ENCODE peak calls at places on chromosomes 16 and 17, in seven cellular contexts. N is SK-N-SH, W is GM12878, Q is K562, E is GM12892, F is HepG2, D is H1. B is an unnamed sample.

GRCh38 chr16:2597560-2597902 is 59.7 kb downstream of the PDPK1 start:
- DNase-seq in N (no peak), W (no peak), Q (no peak), E (no peak), F (no peak), D (no peak), B (no peak)

GRCh38 chr17:21291862-21292261 is 7.4 kb downstream of the MAP2K3 start:
- DNase-seq in N (no peak), W (no peak), Q (no peak), E (no peak), F (no peak), D (no peak), B (no peak)

GRCh38 chr17:16938031-16938430 is 33.9 kb downstream of the TNFRSF13B start:
- DNase-seq in N (no peak), W (no peak), Q (no peak), E (no peak), F (no peak), D (no peak), B (no peak)

GRCh38 chr17:29292071-29292991 is 1.6 kb downstream of the NUFIP2 start:
- DNase-seq in N (peak), W (no peak), Q (peak), E (peak), F (no peak), D (no peak), B (peak)

GRCh38 chr16:73142069-73142880 is 94.3 kb upstream of the ZFHX3 start:
- DNase-seq in N (no peak), W (no peak), Q (no peak), E (no peak), F (no peak), D (no peak), B (no peak)

GRCh38 chr17:6437956-6438355 is 3.0 kb upstream of the AIPL1 start:
- DNase-seq in N (no peak), W (no peak), Q (no peak), E (no peak), F (no peak), D (no peak), B (no peak)

GRCh38 chr17:16922386-16923096 is 49.4 kb downstream of the TNFRSF13B start:
- DNase-seq in N (no peak), W (no peak), Q (peak), E (no peak), F (no peak), D (no peak), B (no peak)

GRCh38 chr17:29384901-29385300 is 5.3 kb upstream of the TAOK1 start:
- DNase-seq in N (no peak), W (no peak), Q (no peak), E (no peak), F (no peak), D (no peak), B (no peak)

GRCh38 chr17:59666235-59666634 is 41.0 kb downstream of the PTRH2 start:
- DNase-seq in N (no peak), W (no peak), Q (no peak), E (no peak), F (no peak), D (no peak), B (no peak)

GRCh38 chr16:82761858-82762257 is 135.1 kb downstream of the CDH13 start:
- DNase-seq in N (no peak), W (no peak), Q (no peak), E (no peak), F (no peak), D (no peak), B (no peak)

GRCh38 chr17:81166033-81166472 is at the start of gene AATK:
- DNase-seq in N (peak), W (no peak), Q (no peak), E (no peak), F (no peak), D (no peak), B (no peak)

GRCh38 chr16:79868841-79869240 is 268.3 kb upstream of the MAF start:
- DNase-seq in N (no peak), W (no peak), Q (no peak), E (no peak), F (no peak), D (no peak), B (no peak)

GRCh38 chr16:68526143-68526781 is 12.8 kb upstream of the ZFP90 start:
- DNase-seq in N (no peak), W (no peak), Q (no peak), E (no peak), F (peak), D (no peak), B (no peak)

GRCh38 chr17:78211032-78211431 is 3.0 kb upstream of the BIRC5 start:
- DNase-seq in N (no peak), W (no peak), Q (no peak), E (no peak), F (no peak), D (no peak), B (no peak)

GRCh38 chr16:21208429-21208828 is 2.9 kb downstream of the ZP2 start:
- DNase-seq in N (no peak), W (no peak), Q (no peak), E (no peak), F (no peak), D (no peak), B (no peak)

GRCh38 chr16:86067516-86067915 is 168.6 kb downstream of the IRF8 start:
- DNase-seq in N (no peak), W (no peak), Q (no peak), E (no peak), F (no peak), D (no peak), B (no peak)

GRCh38 chr17:15918261-15918660 is 26.7 kb upstream of the ADORA2B start:
- DNase-seq in N (no peak), W (no peak), Q (no peak), E (no peak), F (no peak), D (no peak), B (no peak)

GRCh38 chr17:61485067-61485775 is 33.0 kb downstream of the TBX4 start:
- DNase-seq in N (no peak), W (no peak), Q (no peak), E (no peak), F (no peak), D (no peak), B (no peak)

GRCh38 chr16:67483731-67484525 is 581 bp upstream of the AGRP start:
- DNase-seq in N (no peak), W (no peak), Q (no peak), E (no peak), F (no peak), D (no peak), B (no peak)

GRCh38 chr16:58393138-58393504 is 850 bp downstream of the GINS3 start:
- DNase-seq in N (peak), W (no peak), Q (peak), E (no peak), F (peak), D (no peak), B (no peak)

GRCh38 chr16:61936522-61936921 is 99.7 kb downstream of the CDH8 start:
- DNase-seq in N (peak), W (no peak), Q (no peak), E (no peak), F (no peak), D (no peak), B (no peak)

GRCh38 chr16:455453-455852 is 30.0 kb downstream of the RAB11FIP3 start:
- DNase-seq in N (no peak), W (no peak), Q (no peak), E (no peak), F (no peak), D (no peak), B (no peak)

GRCh38 chr17:78258323-78259229 is 27.1 kb downstream of the TMEM235 start:
- DNase-seq in N (peak), W (no peak), Q (peak), E (no peak), F (peak), D (no peak), B (no peak)

GRCh38 chr17:74960739-74961342 is 11.7 kb downstream of the HID1 start:
- DNase-seq in N (no peak), W (no peak), Q (peak), E (peak), F (peak), D (peak), B (peak)

GRCh38 chr17:57499648-57500049 is 243.3 kb downstream of the MSI2 start:
- DNase-seq in N (peak), W (no peak), Q (peak), E (no peak), F (peak), D (no peak), B (no peak)

GRCh38 chr17:47935961-47936360 is 5.4 kb upstream of the PNPO start:
- DNase-seq in N (no peak), W (no peak), Q (peak), E (no peak), F (no peak), D (no peak), B (no peak)

GRCh38 chr17:17580662-17581470 is 10.6 kb downstream of the PEMT start:
- DNase-seq in N (no peak), W (no peak), Q (no peak), E (no peak), F (peak), D (no peak), B (no peak)

GRCh38 chr16:20308801-20309590 is 18.3 kb downstream of the GP2 start:
- DNase-seq in N (no peak), W (no peak), Q (no peak), E (no peak), F (no peak), D (no peak), B (no peak)

GRCh38 chr17:35819456-35819855 is 10.2 kb downstream of the TAF15 start:
- DNase-seq in N (no peak), W (no peak), Q (no peak), E (no peak), F (no peak), D (no peak), B (no peak)

GRCh38 chr16:19733551-19733950 is 15.5 kb downstream of the IQCK start:
- DNase-seq in N (no peak), W (no peak), Q (no peak), E (no peak), F (no peak), D (no peak), B (no peak)

GRCh38 chr16:73152731-73153130 is 104.8 kb upstream of the ZFHX3 start:
- DNase-seq in N (peak), W (no peak), Q (no peak), E (no peak), F (peak), D (peak), B (no peak)

GRCh38 chr17:57892820-57893595 is 43.2 kb upstream of the MRPS23 start:
- DNase-seq in N (no peak), W (no peak), Q (peak), E (no peak), F (peak), D (no peak), B (no peak)

GRCh38 chr17:11950771-11951519 is 46.3 kb downstream of the ZNF18 start:
- DNase-seq in N (no peak), W (no peak), Q (peak), E (no peak), F (no peak), D (no peak), B (no peak)

GRCh38 chr17:1029196-1029911 is 32.4 kb downstream of the TIMM22 start:
- DNase-seq in N (no peak), W (no peak), Q (no peak), E (no peak), F (no peak), D (no peak), B (no peak)
- TF ChIP-seq TAF1 in N (no peak), W (no peak), Q (no peak), E (no peak), F (no peak), D (no peak), B (no peak)

GRCh38 chr16:12458591-12459400 is 344.9 kb downstream of the CPPED1 start:
- DNase-seq in N (no peak), W (no peak), Q (peak), E (no peak), F (no peak), D (no peak), B (peak)
- TF ChIP-seq TAF1 in N (no peak), W (no peak), Q (no peak), E (no peak), F (no peak), D (no peak), B (peak)

GRCh38 chr16:64952177-64952576 is 169.7 kb downstream of the CDH11 start:
- DNase-seq in N (no peak), W (no peak), Q (no peak), E (no peak), F (no peak), D (no peak), B (no peak)
- TF ChIP-seq TAF1 in N (no peak), W (no peak), Q (no peak), E (no peak), F (no peak), D (no peak), B (no peak)

GRCh38 chr17:51120739-51121619 is at the start of gene SPAG9:
- DNase-seq in N (peak), W (peak), Q (peak), E (peak), F (peak), D (peak), B (peak)

GRCh38 chr17:51121620-51122472 is 1.2 kb upstream of the SPAG9 start:
- DNase-seq in N (peak), W (peak), Q (peak), E (peak), F (peak), D (peak), B (peak)

GRCh38 chr17:51120357-51120738 is 320 bp downstream of the SPAG9 start:
- DNase-seq in N (peak), W (no peak), Q (peak), E (peak), F (no peak), D (no peak), B (peak)

GRCh38 chr17:51118330-51119195 is 2.1 kb downstream of the SPAG9 start:
- DNase-seq in N (peak), W (no peak), Q (peak), E (no peak), F (peak), D (no peak), B (no peak)

DNA sequence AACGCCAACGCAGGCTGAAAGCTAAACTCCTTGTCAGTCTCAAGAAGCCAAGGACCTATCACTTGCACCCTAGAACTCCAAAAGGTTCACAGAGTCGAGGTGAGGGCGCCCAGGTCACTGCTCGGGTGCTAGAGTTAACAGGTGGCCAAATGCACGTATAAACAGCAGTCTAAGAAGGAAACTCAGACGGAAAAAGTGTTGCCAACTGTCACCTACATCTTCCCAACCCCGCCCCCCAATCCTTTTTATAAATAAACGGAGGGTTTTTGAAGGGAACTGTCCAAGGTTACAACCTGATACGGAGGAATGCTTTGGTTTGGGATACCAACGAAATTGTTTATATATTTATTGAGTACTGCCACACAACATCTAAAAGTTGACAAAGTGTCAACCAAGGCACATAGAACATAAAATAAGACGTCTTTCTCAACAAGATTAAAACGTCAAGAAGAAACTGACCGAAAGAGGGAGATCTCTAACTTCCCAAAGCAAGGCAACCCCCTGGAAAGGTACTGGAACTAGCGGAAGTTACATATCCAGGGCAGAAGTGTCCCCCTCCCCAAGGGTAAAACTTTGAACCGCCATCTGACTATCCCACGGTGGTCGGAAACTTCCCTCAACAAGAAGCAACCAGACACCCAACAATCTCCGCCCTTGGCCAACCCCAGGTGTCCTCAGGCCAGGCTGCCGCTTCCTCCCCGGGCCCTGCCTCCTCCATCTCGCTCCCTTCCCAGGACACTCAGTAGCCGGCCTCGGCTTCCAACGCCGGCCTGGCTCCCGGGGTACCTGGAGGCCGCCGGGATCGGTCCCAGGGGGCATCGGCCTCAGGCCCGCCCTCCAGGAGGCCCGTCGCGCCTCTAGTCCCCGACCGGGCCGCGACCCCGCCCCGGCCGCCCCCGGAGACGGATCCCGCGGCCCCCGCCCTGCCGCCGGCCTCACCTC is 982 bp downstream of the SPAG9 start:
- DNase-seq in N (peak), W (no peak), Q (peak), E (no peak), F (peak), D (no peak), B (no peak)
- TF ChIP-seq TAF1 in N (no peak), W (no peak), Q (no peak), E (no peak), F (no peak), D (no peak), B (no peak)

GRCh38 chr16:87541882-87542234 is 49.0 kb upstream of the ZCCHC14 start:
- DNase-seq in N (no peak), W (no peak), Q (no peak), E (no peak), F (no peak), D (no peak), B (no peak)
- TF ChIP-seq TAF1 in N (no peak), W (no peak), Q (no peak), E (no peak), F (no peak), D (no peak), B (no peak)

GRCh38 chr16:13780841-13781553 is 139.0 kb upstream of the ERCC4 start:
- DNase-seq in N (no peak), W (no peak), Q (no peak), E (no peak), F (no peak), D (no peak), B (no peak)

GRCh38 chr16:13781579-13782338 is 138.2 kb upstream of the ERCC4 start:
- DNase-seq in N (no peak), W (no peak), Q (no peak), E (no peak), F (no peak), D (no peak), B (no peak)

GRCh38 chr16:13780406-13780805 is 139.5 kb upstream of the ERCC4 start:
- DNase-seq in N (no peak), W (no peak), Q (no peak), E (no peak), F (no peak), D (no peak), B (no peak)

DNA sequence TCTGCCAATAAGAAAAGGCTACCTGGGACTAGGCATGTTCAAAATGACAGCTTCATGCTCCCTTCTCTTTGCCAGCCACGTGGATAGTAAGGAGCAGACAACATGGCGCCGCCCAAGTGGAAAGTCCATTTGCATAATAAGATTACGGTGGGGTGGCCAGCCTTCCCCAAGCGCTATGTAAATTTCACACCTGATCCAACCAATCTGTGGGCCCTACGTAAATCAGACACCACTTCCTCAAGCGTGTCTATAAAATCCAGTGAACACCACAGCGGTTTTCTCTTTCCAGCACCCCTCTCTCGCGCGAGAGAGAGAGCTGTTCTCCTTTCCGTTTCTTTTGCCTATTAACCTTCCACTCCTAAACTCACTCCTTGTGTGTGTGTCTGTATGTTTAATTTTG is 140.3 kb upstream of the ERCC4 start:
- DNase-seq in N (no peak), W (no peak), Q (peak), E (no peak), F (no peak), D (no peak), B (no peak)
- TF ChIP-seq TAF1 in N (no peak), W (no peak), Q (no peak), E (no peak), F (no peak), D (no peak), B (no peak)

GRCh38 chr17:76873856-76874255 is 5.7 kb downstream of the MGAT5B start:
- DNase-seq in N (no peak), W (no peak), Q (no peak), E (no peak), F (no peak), D (no peak), B (no peak)
- TF ChIP-seq TAF1 in N (no peak), W (no peak), Q (no peak), E (no peak), F (no peak), D (no peak), B (no peak)

GRCh38 chr17:49260011-49260921 is 29.7 kb upstream of the PHOSPHO1 start:
- DNase-seq in N (peak), W (no peak), Q (peak), E (peak), F (peak), D (no peak), B (peak)

GRCh38 chr17:49260922-49261291 is 30.3 kb upstream of the PHOSPHO1 start:
- DNase-seq in N (no peak), W (no peak), Q (no peak), E (no peak), F (no peak), D (no peak), B (no peak)

GRCh38 chr17:49254066-49254465 is 23.5 kb upstream of the PHOSPHO1 start:
- DNase-seq in N (no peak), W (no peak), Q (no peak), E (no peak), F (no peak), D (no peak), B (no peak)

GRCh38 chr17:49259663-49260010 is 29.1 kb upstream of the PHOSPHO1 start:
- DNase-seq in N (no peak), W (no peak), Q (no peak), E (no peak), F (no peak), D (no peak), B (no peak)

DNA sequence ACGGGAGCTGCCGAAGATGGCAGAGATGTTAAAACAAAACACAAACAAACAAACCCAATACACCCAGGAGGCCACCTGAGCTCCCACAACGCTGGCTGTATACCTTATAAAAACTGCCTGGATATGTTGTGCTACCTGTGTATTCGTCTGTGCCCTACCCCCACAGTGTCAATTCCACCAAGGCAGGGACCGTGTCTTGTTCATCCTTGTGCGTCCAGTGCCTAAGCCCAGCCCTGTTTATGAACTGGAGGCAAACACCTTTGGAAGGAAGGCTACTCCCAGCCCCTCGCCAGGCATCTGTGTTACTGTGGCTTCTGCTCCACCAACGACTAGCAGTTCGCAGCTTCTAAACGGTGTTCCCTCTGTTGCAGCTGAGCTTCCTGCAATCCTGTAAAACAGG is 26.7 kb upstream of the PHOSPHO1 start:
- DNase-seq in N (no peak), W (no peak), Q (no peak), E (no peak), F (no peak), D (no peak), B (no peak)
- TF ChIP-seq TAF1 in N (no peak), W (no peak), Q (no peak), E (no peak), F (no peak), D (no peak), B (no peak)

B was measured in GM12891.